ENCODE peak calls at places on chromosomes 5 and 9, in six cellular contexts. H is PC-3; A is NCI-H774; K is activated T-helper 9 cell treated with anti-CD3 and anti-CD28 coated beads, Interleukin-2, amount 50 U/mL, for 16 hours; N is glutamatergic neuron; R is body of pancreas. Y is an unnamed sample.

GRCh38 chr9:76654051-76654461 is 110.2 kb upstream of the PCA3 start:
- DNase-seq in N (no peak), K (no peak), A (no peak), R (no peak), H (no peak), Y (no peak)

GRCh38 chr9:89549031-89549644 is 51.2 kb upstream of the SEMA4D start:
- DNase-seq in K (peak; percentile 78), H (peak; percentile 64), N (peak; percentile 89), A (peak; percentile 58), R (peak; percentile 83), Y (peak; percentile 62)

GRCh38 chr5:153939101-153939500 is 99.6 kb downstream of the FAM114A2 start:
- DNase-seq in H (no peak), A (no peak), R (no peak), N (no peak), K (no peak), Y (no peak)

GRCh38 chr5:71747182-71747581 is 28.1 kb downstream of the CARTPT start:
- DNase-seq in R (no peak), N (no peak), H (no peak), K (no peak), A (no peak), Y (no peak)

GRCh38 chr5:63931841-63932240 is 30.4 kb downstream of the HTR1A start:
- DNase-seq in H (no peak), A (no peak), R (no peak), N (peak; percentile 52), K (no peak), Y (no peak)

GRCh38 chr9:89905628-89906338 is 301.0 kb downstream of the GADD45G start:
- DNase-seq in N (no peak), A (no peak), K (no peak), H (no peak), R (no peak), Y (no peak)

GRCh38 chr9:133075925-133076324 is 14.1 kb downstream of the CEL start:
- DNase-seq in A (no peak), N (no peak), K (no peak), H (peak; percentile 27), R (no peak), Y (no peak)

GRCh38 chr9:112971415-112971814 is 40.6 kb downstream of the ZNF883 start:
- DNase-seq in H (peak; percentile 29), R (peak; percentile 6), A (no peak), N (peak; percentile 37), K (no peak), Y (no peak)

GRCh38 chr5:117302949-117303348 is 728.3 kb upstream of the SEMA6A start:
- DNase-seq in H (no peak), N (no peak), A (no peak), R (no peak), K (no peak), Y (no peak)

GRCh38 chr5:40406426-40407211 is 273.1 kb upstream of the PTGER4 start:
- DNase-seq in A (no peak), H (no peak), N (no peak), K (no peak), R (no peak), Y (no peak)

GRCh38 chr5:102764381-102765005 is 9.4 kb downstream of the PAM start:
- DNase-seq in R (no peak), N (no peak), A (no peak), H (no peak), K (no peak), Y (no peak)

GRCh38 chr5:57676228-57677098 is 193.9 kb upstream of the ACTBL2 start:
- DNase-seq in A (no peak), R (no peak), H (peak; percentile 3), K (no peak), N (no peak), Y (no peak)

GRCh38 chr5:62376064-62376463 is 27.6 kb downstream of the DIMT1 start:
- DNase-seq in H (peak; percentile 58), R (no peak), N (no peak), A (no peak), K (no peak), Y (no peak)

GRCh38 chr5:175690586-175690985 is 32.7 kb downstream of the HRH2 start:
- DNase-seq in R (no peak), K (no peak), A (no peak), N (no peak), H (no peak), Y (no peak)

GRCh38 chr9:9615086-9615485 is 997.7 kb downstream of the PTPRD start:
- DNase-seq in H (no peak), A (no peak), N (no peak), R (no peak), K (no peak), Y (no peak)

GRCh38 chr5:160685695-160686094 is 166.3 kb downstream of the ATP10B start:
- DNase-seq in R (no peak), A (no peak), H (peak; percentile 7), N (no peak), K (no peak), Y (peak; percentile 13)

GRCh38 chr5:143610946-143611345 is 201.0 kb upstream of the HMHB1 start:
- DNase-seq in A (no peak), N (no peak), K (no peak), H (no peak), R (no peak), Y (no peak)

GRCh38 chr9:111064160-111064733 is 26.0 kb upstream of the LPAR1 start:
- DNase-seq in H (no peak), A (no peak), R (no peak), N (no peak), K (no peak), Y (peak; percentile 31)

GRCh38 chr5:80054682-80055081 is 19.5 kb downstream of the THBS4 start:
- DNase-seq in K (no peak), H (peak; percentile 14), A (no peak), R (no peak), N (no peak), Y (no peak)

GRCh38 chr5:27125856-27126255 is 87.5 kb upstream of the CDH9 start:
- DNase-seq in K (no peak), A (no peak), N (no peak), H (no peak), R (no peak), Y (no peak)

GRCh38 chr5:10451137-10451824 is 9.6 kb downstream of the ROPN1L start:
- DNase-seq in N (no peak), K (no peak), R (no peak), H (peak; percentile 51), A (no peak), Y (no peak)

Y was measured in GM12878.